ENCODE peak calls at places on chromosomes 7 and 10, in four cellular contexts. U is effector memory CD4-positive, alpha-beta T cell; A is GM23248; C is choroid plexus epithelial cell. H is an unnamed sample.

GRCh38 chr10:97479939-97480338 is 18.3 kb downstream of the MMS19 start:
- DNase-seq in U (no peak), A (no peak), C (no peak), H (no peak)

GRCh38 chr7:35802649-35803048 is 1.8 kb downstream of the SEPTIN7 start:
- DNase-seq in U (no peak), A (no peak), C (no peak), H (no peak)

GRCh38 chr10:121260383-121260782 is 337.9 kb downstream of the FGFR2 start:
- DNase-seq in U (no peak), A (no peak), C (no peak), H (no peak)

GRCh38 chr10:15180736-15181135 is 12.2 kb upstream of the NMT2 start:
- DNase-seq in U (no peak), A (peak), C (peak), H (no peak)

GRCh38 chr7:131443496-131443895 is 112.9 kb downstream of the PODXL start:
- DNase-seq in U (no peak), A (no peak), C (peak), H (peak)

GRCh38 chr10:5882961-5883360 is 6.7 kb downstream of the ANKRD16 start:
- DNase-seq in U (no peak), A (no peak), C (no peak), H (no peak)

GRCh38 chr7:107874605-107875446 is 16.2 kb upstream of the DLD start:
- DNase-seq in U (no peak), A (peak), C (peak), H (no peak)

GRCh38 chr10:132101529-132101928 is 35.8 kb downstream of the JAKMIP3 start:
- DNase-seq in U (no peak), A (no peak), C (no peak), H (no peak)

GRCh38 chr7:156445997-156446761 is 194.4 kb upstream of the RNF32 start:
- DNase-seq in U (no peak), A (no peak), C (no peak), H (no peak)

GRCh38 chr10:28089467-28089866 is 90.6 kb upstream of the ODAD2 start:
- DNase-seq in U (no peak), A (peak), C (peak), H (peak)

GRCh38 chr7:47379629-47380324 is 202.1 kb downstream of the TNS3 start:
- DNase-seq in U (no peak), A (peak), C (peak), H (no peak)

GRCh38 chr7:34299066-34299465 is 359.0 kb upstream of the NPSR1 start:
- DNase-seq in U (no peak), A (no peak), C (peak), H (no peak)

GRCh38 chr10:89653410-89653828 is 8.4 kb upstream of the PANK1 start:
- DNase-seq in U (no peak), A (no peak), C (peak), H (no peak)

GRCh38 chr10:103580011-103580410 is 86.5 kb downstream of the NEURL1 start:
- DNase-seq in U (no peak), A (no peak), C (no peak), H (no peak)

GRCh38 chr7:21920931-21921330 is 24.8 kb downstream of the CDCA7L start:
- DNase-seq in U (no peak), A (no peak), C (no peak), H (no peak)

GRCh38 chr10:18437486-18437885 is 213.9 kb downstream of the NSUN6 start:
- DNase-seq in U (no peak), A (peak), C (peak), H (no peak)

GRCh38 chr10:34522542-34522941 is 292.6 kb downstream of the PARD3 start:
- DNase-seq in U (no peak), A (no peak), C (peak), H (no peak)

GRCh38 chr10:75165684-75166622 is 44.6 kb upstream of the VDAC2 start:
- DNase-seq in U (no peak), A (no peak), C (peak), H (no peak)

GRCh38 chr10:130076681-130077080 is 33.9 kb downstream of the C10orf143 start:
- DNase-seq in U (no peak), A (no peak), C (no peak), H (no peak)
- H3K4me3 ChIP-seq in U (no peak), A (no peak), C (no peak), H (no peak)

GRCh38 chr7:101248276-101248675 is 3.4 kb upstream of the FIS1 start:
- DNase-seq in U (no peak), A (no peak), C (no peak), H (no peak)

GRCh38 chr7:101243786-101244384 is 996 bp downstream of the FIS1 start:
- DNase-seq in U (peak), A (peak), C (peak), H (no peak)

GRCh38 chr7:101241015-101241363 is 3.4 kb upstream of the CLDN15 start:
- DNase-seq in U (no peak), A (peak), C (no peak), H (no peak)

GRCh38 chr7:101245147-101245668 is 327 bp upstream of the FIS1 start:
- DNase-seq in U (no peak), A (no peak), C (no peak), H (no peak)

GRCh38 chr7:101244385-101245146 is at the start of gene FIS1:
- DNase-seq in U (peak), A (peak), C (peak), H (peak)
- H3K4me3 ChIP-seq in U (peak), A (peak), C (peak), H (peak)

GRCh38 chr10:133528296-133528844 is 1.2 kb downstream of the CYP2E1 start:
- DNase-seq in U (no peak), A (peak), C (no peak), H (no peak)
- H3K4me3 ChIP-seq in U (peak), A (peak), C (no peak), H (no peak)

GRCh38 chr10:25933653-25934608 is at the start of gene MYO3A:
- DNase-seq in U (no peak), A (no peak), C (no peak), H (no peak)
- H3K4me3 ChIP-seq in U (no peak), A (no peak), C (no peak), H (no peak)

DNA sequence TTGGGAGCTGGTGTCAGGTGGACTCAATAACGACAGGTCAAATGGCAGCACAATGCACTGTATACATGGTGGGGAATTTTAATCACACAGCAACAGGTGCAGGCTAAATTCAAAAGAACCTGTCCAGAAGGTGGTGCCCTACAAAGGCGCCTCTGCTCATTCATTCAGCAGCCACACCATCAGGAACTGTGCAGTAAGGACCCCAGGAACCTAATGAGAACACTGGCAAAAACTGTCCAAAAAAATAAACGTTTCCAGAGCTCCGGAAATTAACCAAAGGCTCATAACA is 21.9 kb upstream of the CRYGN start:
- DNase-seq in U (no peak), A (no peak), C (no peak), H (no peak)
- H3K4me3 ChIP-seq in U (no peak), A (no peak), C (no peak), H (no peak)

DNA sequence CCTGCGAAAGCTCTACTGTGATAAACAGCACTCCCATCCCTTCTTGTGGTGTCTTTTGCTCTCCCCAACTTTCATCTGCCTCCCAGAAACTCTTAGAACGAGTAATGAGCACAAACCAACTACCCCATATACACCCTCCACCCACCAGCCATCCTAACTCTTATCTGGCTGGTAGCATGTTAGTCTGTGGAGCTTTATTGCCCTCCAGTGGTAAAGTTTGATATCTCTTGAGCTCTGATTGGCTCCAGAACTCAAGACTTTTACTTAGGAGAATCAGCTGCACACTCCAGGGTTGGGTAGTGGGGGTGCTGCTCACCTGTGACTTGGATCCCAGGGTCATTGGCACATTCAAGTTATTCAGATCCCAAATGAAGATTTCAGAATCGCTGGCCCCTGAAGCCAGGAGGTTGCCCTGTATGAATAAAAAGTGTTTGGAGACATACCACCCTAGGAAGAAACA is 10.9 kb downstream of the SEC31B start:
- DNase-seq in U (no peak), A (peak), C (peak), H (no peak)
- H3K4me3 ChIP-seq in U (no peak), A (no peak), C (no peak), H (no peak)

GRCh38 chr10:3567291-3567963 is 217.6 kb downstream of the KLF6 start:
- DNase-seq in U (no peak), A (no peak), C (no peak), H (no peak)

GRCh38 chr10:3570330-3570729 is 214.7 kb downstream of the KLF6 start:
- DNase-seq in U (no peak), A (no peak), C (no peak), H (no peak)

GRCh38 chr10:3570855-3571266 is 214.1 kb downstream of the KLF6 start:
- DNase-seq in U (no peak), A (peak), C (no peak), H (no peak)

GRCh38 chr10:3568392-3568791 is 216.6 kb downstream of the KLF6 start:
- DNase-seq in U (no peak), A (no peak), C (no peak), H (no peak)

GRCh38 chr10:3568983-3569382 is 216.0 kb downstream of the KLF6 start:
- DNase-seq in U (no peak), A (no peak), C (no peak), H (no peak)
- H3K4me3 ChIP-seq in U (no peak), A (no peak), C (no peak), H (no peak)

DNA sequence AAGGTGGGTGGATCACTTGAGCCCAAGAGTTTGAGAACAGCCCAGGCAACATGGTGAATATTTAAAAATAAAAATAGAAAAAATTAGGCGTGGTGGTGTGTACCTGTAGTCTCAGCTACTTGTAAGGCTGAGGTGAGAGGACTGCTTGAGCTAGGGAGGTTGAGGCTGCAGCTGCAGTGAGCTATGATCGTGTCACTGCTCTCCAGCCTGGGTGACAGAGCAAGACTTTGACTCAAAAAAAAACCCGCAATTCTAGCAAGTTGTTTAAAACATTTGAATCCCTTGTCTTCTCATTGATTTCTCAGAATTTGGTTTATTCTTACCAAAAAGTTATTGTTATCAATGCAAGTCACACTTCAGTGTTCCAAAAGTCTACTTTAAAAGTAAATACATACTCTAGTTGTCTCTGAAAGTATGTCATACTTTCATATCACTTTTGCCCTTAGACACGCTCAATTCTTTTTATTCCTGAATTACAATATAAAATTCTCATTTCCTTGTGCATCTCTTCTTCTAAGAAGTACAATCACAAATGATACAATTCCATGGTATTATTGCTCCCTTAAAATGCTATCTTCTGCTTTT is 6.3 kb downstream of the EPC1 start:
- DNase-seq in U (no peak), A (no peak), C (no peak), H (no peak)
- H3K4me3 ChIP-seq in U (peak), A (no peak), C (no peak), H (no peak)

GRCh38 chr7:128740996-128741395 is 1.8 kb downstream of the CALU start:
- DNase-seq in U (no peak), A (peak), C (peak), H (no peak)
- H3K4me3 ChIP-seq in U (no peak), A (peak), C (peak), H (peak)

H was measured in skeletal muscle cell.